ENCODE peak calls at places on chromosomes 16 and 17, in nine cellular contexts. X, U, E, I, Z, Q, M, J and K are unnamed samples.

GRCh38 chr17:6435968-6436367 is 1.0 kb upstream of the AIPL1 start:
- DNase-seq in Z (peak), M (peak), J (no peak), U (peak), X (peak), Q (peak), I (peak), E (no peak), K (peak)

GRCh38 chr16:80034948-80035700 is 434.6 kb upstream of the MAF start:
- DNase-seq in U (no peak), Q (no peak), X (no peak), I (no peak), E (no peak), M (no peak), J (no peak), Z (no peak), K (no peak)

GRCh38 chr16:30458561-30459394 is 13.1 kb upstream of the SEPHS2 start:
- DNase-seq in X (no peak), J (no peak), E (no peak), I (peak), U (no peak), Q (no peak), Z (peak), M (no peak), K (peak)

GRCh38 chr17:2634361-2634960 is 41.0 kb downstream of the PAFAH1B1 start:
- DNase-seq in X (peak), J (no peak), U (peak), I (peak), Z (no peak), E (no peak), M (no peak), Q (peak), K (no peak)

GRCh38 chr17:78962345-78962983 is 17.3 kb downstream of the LGALS3BP start:
- DNase-seq in Z (no peak), E (no peak), I (peak), J (no peak), X (peak), U (no peak), M (no peak), Q (peak), K (peak)

GRCh38 chr16:2090819-2091721 is 43.3 kb downstream of the TSC2 start:
- DNase-seq in M (peak), Z (peak), U (no peak), J (peak), X (no peak), Q (peak), E (no peak), I (peak), K (peak)

GRCh38 chr16:51767564-51767963 is 616.5 kb upstream of the SALL1 start:
- DNase-seq in X (no peak), E (no peak), J (no peak), Z (no peak), Q (no peak), I (no peak), M (no peak), U (no peak), K (no peak)

GRCh38 chr17:81184596-81184995 is 18.6 kb upstream of the AATK start:
- DNase-seq in I (no peak), U (no peak), X (no peak), J (no peak), Q (no peak), E (no peak), M (no peak), Z (no peak), K (no peak)

GRCh38 chr16:27742333-27742732 is 192.4 kb downstream of the KATNIP start:
- DNase-seq in U (no peak), M (no peak), Z (no peak), J (no peak), E (no peak), X (no peak), Q (no peak), I (no peak), K (no peak)

GRCh38 chr16:18050234-18050633 is 286.3 kb downstream of the NPIPA8 start:
- DNase-seq in U (no peak), J (no peak), Q (no peak), Z (no peak), M (no peak), E (no peak), X (no peak), I (no peak), K (no peak)

GRCh38 chr16:18050777-18051176 is 285.8 kb downstream of the NPIPA8 start:
- DNase-seq in X (no peak), J (no peak), E (no peak), Q (no peak), U (no peak), M (no peak), Z (no peak), I (no peak), K (no peak)

GRCh38 chr16:18048858-18049257 is 287.7 kb downstream of the NPIPA8 start:
- DNase-seq in X (no peak), Z (no peak), M (no peak), Q (no peak), E (no peak), U (no peak), I (no peak), J (no peak), K (no peak)

GRCh38 chr16:18047761-18048160 is 288.8 kb downstream of the NPIPA8 start:
- DNase-seq in J (no peak), E (no peak), U (no peak), I (no peak), M (no peak), X (no peak), Z (no peak), Q (no peak), K (no peak)

DNA sequence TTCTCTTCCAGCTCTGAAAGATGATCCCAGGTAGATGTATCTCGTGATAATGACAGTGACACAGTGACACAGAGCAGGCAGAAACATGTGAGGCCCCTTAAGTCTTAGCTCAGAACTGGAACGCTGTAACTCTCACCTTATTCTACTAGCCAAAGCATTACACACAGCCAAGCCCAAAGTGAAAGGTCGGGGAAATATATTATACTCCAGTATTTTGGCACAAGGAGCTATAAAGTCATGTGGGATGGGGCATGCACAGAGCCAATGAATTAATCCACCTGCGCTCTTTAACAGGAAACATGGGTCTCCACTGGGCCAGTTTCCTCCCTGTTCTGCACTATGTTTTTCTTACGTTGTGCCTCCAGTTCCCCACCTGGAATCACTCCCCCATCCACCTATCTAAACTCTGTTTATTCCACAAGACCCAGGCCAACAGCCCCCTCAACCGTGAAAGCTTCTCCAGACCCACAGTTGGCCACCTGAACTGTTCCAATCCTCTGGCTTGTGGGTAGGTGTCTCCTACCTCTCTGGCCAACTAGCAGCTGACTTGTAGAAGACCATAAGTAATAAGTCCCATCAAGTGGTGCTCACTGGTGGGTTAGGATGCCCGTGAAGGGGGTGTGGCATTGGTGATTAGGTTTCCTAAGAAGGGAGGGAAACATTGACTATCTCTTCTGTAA is 286.9 kb downstream of the NPIPA8 start:
- DNase-seq in U (no peak), Q (no peak), J (no peak), X (no peak), I (no peak), M (no peak), Z (no peak), E (no peak), K (no peak)
- TF ChIP-seq CTCF in U (no peak), Q (no peak), J (no peak), X (no peak), I (no peak), M (no peak), Z (no peak), E (no peak), K (no peak)

GRCh38 chr17:68222586-68222985 is 25.3 kb upstream of the AMZ2 start:
- DNase-seq in I (no peak), U (no peak), Z (no peak), J (no peak), M (no peak), X (no peak), Q (no peak), E (no peak), K (no peak)
- H3K27ac ChIP-seq in I (no peak), U (no peak), Z (no peak), J (no peak), M (no peak), X (no peak), Q (no peak), E (no peak), K (no peak)

GRCh38 chr17:16025202-16025601 is 25.6 kb downstream of the TTC19 start:
- DNase-seq in I (no peak), J (no peak), Q (no peak), M (no peak), E (no peak), U (no peak), X (no peak), Z (no peak), K (no peak)

GRCh38 chr17:16026895-16027294 is 27.3 kb downstream of the TTC19 start:
- DNase-seq in Q (no peak), U (no peak), E (no peak), J (no peak), M (no peak), X (no peak), I (no peak), Z (no peak), K (no peak)

GRCh38 chr17:16033729-16034349 is 34.2 kb downstream of the TTC19 start:
- DNase-seq in Q (no peak), Z (no peak), J (no peak), I (no peak), E (no peak), U (no peak), X (no peak), M (no peak), K (no peak)

GRCh38 chr17:16023881-16024280 is 24.3 kb downstream of the TTC19 start:
- DNase-seq in U (no peak), J (no peak), Q (no peak), M (no peak), E (no peak), Z (no peak), I (no peak), X (no peak), K (no peak)

DNA sequence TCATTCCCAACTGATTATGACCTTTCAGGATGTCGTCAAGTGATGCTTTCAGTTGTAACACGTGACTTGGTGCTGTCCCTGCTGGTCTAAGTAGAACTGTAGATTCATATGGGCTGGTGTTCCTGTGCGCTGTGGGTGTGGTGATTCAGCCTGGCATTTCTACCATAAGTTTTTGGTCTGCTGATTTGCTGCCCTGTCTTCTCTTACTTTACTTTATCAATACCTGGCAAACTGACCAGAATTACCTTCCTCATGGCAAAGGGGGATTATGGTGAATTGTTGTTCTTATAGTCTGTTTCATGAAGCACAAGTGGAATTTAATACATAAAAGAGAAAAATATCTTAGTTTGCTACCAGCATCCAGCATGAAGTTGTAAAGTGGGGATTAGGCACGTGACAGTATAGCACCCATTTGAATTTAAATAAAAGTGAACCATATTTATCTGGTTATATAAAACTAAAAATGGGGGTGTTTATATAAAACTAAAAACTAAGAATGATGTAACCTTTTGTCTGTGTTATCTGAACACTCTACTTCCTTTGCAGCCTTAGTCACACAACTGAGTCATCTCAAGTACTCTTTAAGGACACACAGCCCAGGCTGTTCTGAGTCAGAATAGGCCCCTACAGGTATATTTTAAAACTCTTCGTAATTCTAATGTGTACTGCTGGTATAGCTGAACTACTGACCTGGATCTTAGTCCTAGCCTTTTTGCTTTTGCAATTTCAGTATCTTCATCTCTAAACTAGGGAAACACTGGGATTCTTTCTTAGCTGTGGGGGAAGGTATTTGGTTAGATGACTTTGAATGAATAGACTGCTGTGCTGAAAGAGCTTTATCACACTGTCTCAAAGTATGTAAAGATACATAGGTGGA is 28.3 kb downstream of the TTC19 start:
- DNase-seq in X (peak), Z (no peak), E (no peak), M (no peak), I (no peak), J (no peak), Q (peak), U (peak), K (no peak)
- TF ChIP-seq POLR2A in X (no peak), Z (no peak), E (no peak), M (no peak), I (no peak), J (no peak), Q (no peak), U (no peak), K (no peak)

GRCh38 chr16:24074574-24074973 is 181.6 kb upstream of the CACNG3 start:
- DNase-seq in X (no peak), Z (no peak), J (no peak), I (no peak), U (no peak), E (no peak), M (no peak), Q (no peak), K (no peak)

GRCh38 chr16:24069036-24069590 is 187.0 kb upstream of the CACNG3 start:
- DNase-seq in Z (no peak), E (no peak), I (no peak), X (no peak), J (no peak), U (no peak), M (no peak), Q (no peak), K (no peak)

GRCh38 chr16:24073321-24073720 is 182.8 kb upstream of the CACNG3 start:
- DNase-seq in E (no peak), Z (no peak), X (no peak), M (no peak), U (no peak), I (no peak), Q (no peak), J (no peak), K (no peak)

GRCh38 chr16:24071990-24072389 is 184.1 kb upstream of the CACNG3 start:
- DNase-seq in E (no peak), Q (no peak), M (no peak), X (no peak), Z (no peak), I (no peak), J (no peak), U (no peak), K (no peak)

DNA sequence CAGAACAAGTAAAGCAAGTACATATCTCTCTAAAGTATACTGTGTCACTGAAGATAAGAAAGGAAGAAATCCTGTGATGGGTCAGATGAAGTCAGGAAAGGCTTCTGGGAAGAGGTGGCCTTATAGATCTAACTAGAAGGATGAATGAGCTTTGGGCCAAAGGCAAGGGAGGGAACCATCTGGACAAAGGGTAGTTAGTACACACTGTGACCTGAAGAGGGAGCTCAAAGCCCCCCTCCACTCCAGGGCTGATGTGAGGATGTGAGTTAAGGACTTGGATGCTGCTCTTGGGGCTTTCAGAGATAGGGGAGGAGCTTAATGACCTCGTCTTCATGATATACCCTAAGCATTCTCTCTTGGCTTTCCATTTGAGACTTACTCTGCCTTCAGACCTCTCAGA is 185.3 kb upstream of the CACNG3 start:
- DNase-seq in Z (no peak), X (peak), J (no peak), E (no peak), Q (peak), I (no peak), M (peak), U (peak), K (no peak)
- TF ChIP-seq CTCF in Z (no peak), X (peak), J (no peak), E (no peak), Q (peak), I (no peak), M (peak), U (peak), K (no peak)

DNA sequence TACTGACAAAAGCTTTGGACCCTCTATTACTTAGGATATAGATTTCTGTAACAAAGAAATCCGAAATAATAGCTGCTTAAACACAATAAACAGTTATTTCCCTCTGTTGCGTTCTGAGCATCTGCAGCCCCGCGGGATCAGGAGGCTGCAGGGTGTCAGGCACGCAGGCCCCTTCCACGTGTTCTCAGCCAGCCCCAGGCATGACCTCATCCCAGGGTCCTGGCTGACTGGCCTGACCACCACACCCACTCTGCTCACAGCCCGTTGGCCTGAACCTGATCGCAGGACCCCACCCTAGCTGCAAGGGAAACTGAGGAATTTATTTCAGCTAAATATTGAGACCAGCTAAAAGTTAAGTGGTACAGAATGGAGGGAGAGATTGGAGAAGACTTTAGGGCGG is 10.7 kb downstream of the CETP start:
- DNase-seq in U (no peak), I (no peak), Q (no peak), Z (no peak), X (no peak), E (no peak), J (no peak), M (no peak), K (no peak)
- H3K27ac ChIP-seq in U (no peak), I (no peak), Q (no peak), Z (no peak), X (no peak), E (no peak), J (no peak), M (no peak), K (no peak)

GRCh38 chr16:85157813-85158701 is 45.8 kb upstream of the CIBAR2 start:
- DNase-seq in X (no peak), M (no peak), J (no peak), Z (no peak), U (no peak), E (no peak), I (no peak), Q (no peak), K (no peak)
- TF ChIP-seq POLR2A in X (no peak), M (no peak), J (no peak), Z (no peak), U (no peak), E (no peak), I (no peak), Q (no peak), K (no peak)

GRCh38 chr17:21239680-21240374 is 13.4 kb downstream of the NATD1 start:
- DNase-seq in M (no peak), U (peak), Z (no peak), Q (no peak), I (no peak), X (peak), E (no peak), J (no peak), K (no peak)
- TF ChIP-seq CTCF in M (no peak), U (peak), Z (peak), Q (peak), I (peak), X (peak), E (no peak), J (peak), K (no peak)